ENCODE peak calls at places on chromosomes 2 and 18, in nine cellular contexts. S is HS-27A; N is H9; G is AML-193; B is lung; U is M059J; W is CD4-positive, alpha-beta T cell; Q is LoVo; J is ureter. E is an unnamed sample.

GRCh38 chr2:39015424-39015823 is 105.4 kb downstream of the SOS1 start:
- DNase-seq in S (no peak), N (no peak), G (no peak), B (no peak), U (no peak), W (no peak), Q (no peak), J (no peak), E (no peak)

GRCh38 chr2:238854699-238855111 is 6.8 kb downstream of the TWIST2 start:
- DNase-seq in S (no peak), N (no peak), G (no peak), B (no peak), U (no peak), W (no peak), Q (no peak), J (peak), E (no peak)

GRCh38 chr2:105861198-105861597 is 116.5 kb downstream of the NCK2 start:
- DNase-seq in S (no peak), N (no peak), G (no peak), B (no peak), U (no peak), W (no peak), Q (no peak), J (no peak), E (no peak)

GRCh38 chr2:3864943-3865664 is 161.7 kb downstream of the DCDC2C start:
- DNase-seq in S (no peak), N (no peak), G (no peak), B (no peak), U (no peak), W (no peak), Q (no peak), J (no peak), E (no peak)

GRCh38 chr2:9358846-9359245 is 64.5 kb downstream of the ITGB1BP1 start:
- DNase-seq in S (no peak), N (no peak), G (no peak), B (no peak), U (no peak), W (no peak), Q (no peak), J (no peak), E (no peak)

GRCh38 chr2:164560181-164560792 is 61.0 kb downstream of the GRB14 start:
- DNase-seq in S (no peak), N (no peak), G (peak), B (no peak), U (peak), W (no peak), Q (peak), J (no peak), E (peak)

GRCh38 chr2:214591359-214591758 is 180.5 kb downstream of the VWC2L start:
- DNase-seq in S (no peak), N (no peak), G (no peak), B (no peak), U (no peak), W (no peak), Q (no peak), J (no peak), E (no peak)

GRCh38 chr18:71233177-71233576 is 944.3 kb downstream of the SOCS6 start:
- DNase-seq in S (no peak), N (no peak), G (no peak), B (no peak), U (no peak), W (no peak), Q (no peak), J (no peak), E (no peak)

GRCh38 chr2:213995400-213996105 is 415.3 kb upstream of the VWC2L start:
- DNase-seq in S (peak), N (no peak), G (no peak), B (no peak), U (peak), W (no peak), Q (peak), J (no peak), E (peak)

GRCh38 chr18:21241224-21242131 is 554 bp upstream of the GREB1L start:
- DNase-seq in S (no peak), N (peak), G (no peak), B (no peak), U (peak), W (no peak), Q (no peak), J (no peak), E (no peak)

GRCh38 chr18:56068030-56068671 is 480.2 kb upstream of the TCF4 start:
- DNase-seq in S (peak), N (no peak), G (no peak), B (no peak), U (peak), W (no peak), Q (peak), J (no peak), E (no peak)

GRCh38 chr2:208671312-208671711 is 264.7 kb downstream of the PTH2R start:
- DNase-seq in S (no peak), N (no peak), G (no peak), B (no peak), U (no peak), W (no peak), Q (no peak), J (no peak), E (no peak)

GRCh38 chr18:36043153-36043552 is 24.2 kb downstream of the RPRD1A start:
- DNase-seq in S (no peak), N (no peak), G (no peak), B (no peak), U (no peak), W (no peak), Q (no peak), J (no peak), E (no peak)

GRCh38 chr2:112664689-112665088 is 18.9 kb downstream of the SLC20A1 start:
- DNase-seq in S (no peak), N (no peak), G (no peak), B (no peak), U (no peak), W (no peak), Q (no peak), J (no peak), E (no peak)

GRCh38 chr2:203728321-203728720 is 21.9 kb downstream of the CD28 start:
- DNase-seq in S (no peak), N (no peak), G (no peak), B (no peak), U (no peak), W (no peak), Q (no peak), J (no peak), E (no peak)